ENCODE peak calls at places on chromosomes 3 and 15, in four cellular contexts. One of them, this sample, is unnamed.

GRCh38 chr3:58063424-58063823 is 55.2 kb downstream of the FLNB start:
- DNase-seq in foreskin fibroblast: peak
- DNase-seq in lower lobe of right lung: no peak
- DNase-seq in BJ: no peak
- DNase-seq in this sample: no peak

GRCh38 chr15:55226127-55226526 is 29.4 kb upstream of the RSL24D1 start:
- DNase-seq in foreskin fibroblast: no peak
- DNase-seq in lower lobe of right lung: no peak
- DNase-seq in BJ: no peak
- DNase-seq in this sample: no peak

GRCh38 chr3:55406666-55407425 is 80.3 kb downstream of the WNT5A start:
- DNase-seq in foreskin fibroblast: peak
- DNase-seq in lower lobe of right lung: no peak
- DNase-seq in BJ: peak
- DNase-seq in this sample: no peak

GRCh38 chr3:58082047-58082446 is 73.8 kb downstream of the FLNB start:
- DNase-seq in foreskin fibroblast: peak
- DNase-seq in lower lobe of right lung: no peak
- DNase-seq in BJ: no peak
- DNase-seq in this sample: peak

GRCh38 chr3:57929988-57930387 is 78.2 kb upstream of the FLNB start:
- DNase-seq in foreskin fibroblast: no peak
- DNase-seq in lower lobe of right lung: no peak
- DNase-seq in BJ: no peak
- DNase-seq in this sample: no peak

GRCh38 chr15:29312387-29312786 is 42.8 kb upstream of the NSMCE3 start:
- DNase-seq in foreskin fibroblast: peak
- DNase-seq in lower lobe of right lung: no peak
- DNase-seq in BJ: peak
- DNase-seq in this sample: peak

GRCh38 chr15:23570466-23570865 is 5.0 kb downstream of the MKRN3 start:
- DNase-seq in foreskin fibroblast: no peak
- DNase-seq in lower lobe of right lung: no peak
- DNase-seq in BJ: no peak
- DNase-seq in this sample: no peak

GRCh38 chr3:1632128-1632527 is 466.5 kb upstream of the CNTN4 start:
- DNase-seq in foreskin fibroblast: no peak
- DNase-seq in lower lobe of right lung: no peak
- DNase-seq in BJ: no peak
- DNase-seq in this sample: no peak

GRCh38 chr3:129429597-129429996 is 1.2 kb upstream of the EFCAB12 start:
- DNase-seq in foreskin fibroblast: no peak
- DNase-seq in lower lobe of right lung: no peak
- DNase-seq in BJ: no peak
- DNase-seq in this sample: no peak

GRCh38 chr3:106341090-106341489 is 472.3 kb upstream of the CBLB start:
- DNase-seq in foreskin fibroblast: peak
- DNase-seq in lower lobe of right lung: no peak
- DNase-seq in BJ: no peak
- DNase-seq in this sample: no peak

GRCh38 chr15:100531823-100532222 is 3.1 kb upstream of the CERS3 start:
- DNase-seq in foreskin fibroblast: no peak
- DNase-seq in lower lobe of right lung: no peak
- DNase-seq in BJ: no peak
- DNase-seq in this sample: no peak

GRCh38 chr3:130896101-130896500 is 2.2 kb downstream of the ATP2C1 start:
- DNase-seq in foreskin fibroblast: no peak
- DNase-seq in lower lobe of right lung: no peak
- DNase-seq in BJ: no peak
- DNase-seq in this sample: no peak

GRCh38 chr15:68207176-68207935 is 2.2 kb upstream of the CALML4 start:
- DNase-seq in foreskin fibroblast: no peak
- DNase-seq in lower lobe of right lung: no peak
- DNase-seq in BJ: no peak
- DNase-seq in this sample: no peak

GRCh38 chr3:127589600-127590281 is 792 bp downstream of the TPRA1 start:
- DNase-seq in foreskin fibroblast: no peak
- DNase-seq in lower lobe of right lung: peak
- DNase-seq in BJ: no peak
- DNase-seq in this sample: no peak

GRCh38 chr15:64288999-64289398 is 67.0 kb downstream of the CSNK1G1 start:
- DNase-seq in foreskin fibroblast: no peak
- DNase-seq in lower lobe of right lung: peak
- DNase-seq in BJ: no peak
- DNase-seq in this sample: no peak

GRCh38 chr3:104960579-104960978 is 406.1 kb upstream of the ALCAM start:
- DNase-seq in foreskin fibroblast: no peak
- DNase-seq in lower lobe of right lung: no peak
- DNase-seq in BJ: no peak
- DNase-seq in this sample: no peak

GRCh38 chr15:78207641-78208340 is 26.6 kb downstream of the ACSBG1 start:
- DNase-seq in foreskin fibroblast: no peak
- DNase-seq in lower lobe of right lung: no peak
- DNase-seq in BJ: no peak
- DNase-seq in this sample: no peak

GRCh38 chr15:80801891-80802680 is 22.9 kb downstream of the CEMIP start:
- DNase-seq in foreskin fibroblast: no peak
- DNase-seq in lower lobe of right lung: no peak
- DNase-seq in BJ: no peak
- DNase-seq in this sample: no peak

GRCh38 chr3:171172070-171172469 is 145.6 kb upstream of the SLC2A2 start:
- DNase-seq in foreskin fibroblast: no peak
- DNase-seq in lower lobe of right lung: no peak
- DNase-seq in BJ: no peak
- DNase-seq in this sample: no peak

GRCh38 chr3:45100998-45101407 is 45.2 kb downstream of the CDCP1 start:
- DNase-seq in foreskin fibroblast: peak
- DNase-seq in lower lobe of right lung: no peak
- DNase-seq in BJ: no peak
- DNase-seq in this sample: no peak

GRCh38 chr3:4421121-4421520 is 45.9 kb downstream of the SUMF1 start:
- DNase-seq in foreskin fibroblast: peak
- DNase-seq in lower lobe of right lung: no peak
- DNase-seq in BJ: no peak
- DNase-seq in this sample: no peak

GRCh38 chr3:10918011-10918410 is 74.5 kb upstream of the SLC6A1 start:
- DNase-seq in foreskin fibroblast: no peak
- DNase-seq in lower lobe of right lung: no peak
- DNase-seq in BJ: no peak
- DNase-seq in this sample: no peak

GRCh38 chr15:41894251-41894790 is 468 bp upstream of the SPTBN5 start:
- DNase-seq in foreskin fibroblast: no peak
- DNase-seq in lower lobe of right lung: no peak
- DNase-seq in BJ: no peak
- DNase-seq in this sample: no peak

GRCh38 chr3:17144665-17144993 is 259.9 kb downstream of the PLCL2 start:
- DNase-seq in foreskin fibroblast: no peak
- DNase-seq in lower lobe of right lung: no peak
- DNase-seq in BJ: no peak
- DNase-seq in this sample: no peak

GRCh38 chr3:173622156-173622555 is 224.6 kb downstream of the NLGN1 start:
- DNase-seq in foreskin fibroblast: peak
- DNase-seq in lower lobe of right lung: no peak
- DNase-seq in BJ: peak
- DNase-seq in this sample: no peak

GRCh38 chr3:18477620-18478019 is 52.5 kb upstream of the SATB1 start:
- DNase-seq in foreskin fibroblast: no peak
- DNase-seq in lower lobe of right lung: no peak
- DNase-seq in BJ: no peak
- DNase-seq in this sample: no peak

GRCh38 chr15:34993877-34994276 is 5.8 kb upstream of the ZNF770 start:
- DNase-seq in foreskin fibroblast: no peak
- DNase-seq in lower lobe of right lung: no peak
- DNase-seq in BJ: no peak
- DNase-seq in this sample: no peak

GRCh38 chr3:101042996-101043686 is 49.9 kb upstream of the ABI3BP start:
- DNase-seq in foreskin fibroblast: peak
- DNase-seq in lower lobe of right lung: no peak
- DNase-seq in BJ: no peak
- DNase-seq in this sample: no peak

GRCh38 chr3:186760141-186760813 is 23.1 kb upstream of the EIF4A2 start:
- DNase-seq in foreskin fibroblast: no peak
- DNase-seq in lower lobe of right lung: no peak
- DNase-seq in BJ: no peak
- DNase-seq in this sample: no peak

GRCh38 chr3:43238801-43239200 is 47.5 kb upstream of the SNRK start:
- DNase-seq in foreskin fibroblast: no peak
- DNase-seq in lower lobe of right lung: no peak
- DNase-seq in BJ: no peak
- DNase-seq in this sample: no peak

GRCh38 chr3:23629181-23629893 is 176.4 kb upstream of the UBE2E1 start:
- DNase-seq in foreskin fibroblast: no peak
- DNase-seq in lower lobe of right lung: no peak
- DNase-seq in BJ: no peak
- DNase-seq in this sample: no peak

GRCh38 chr15:70762469-70763119 is 764 bp downstream of the UACA start:
- DNase-seq in foreskin fibroblast: peak
- DNase-seq in lower lobe of right lung: peak
- DNase-seq in BJ: no peak
- DNase-seq in this sample: no peak

GRCh38 chr3:178325330-178325729 is 210.9 kb upstream of the KCNMB2 start:
- DNase-seq in foreskin fibroblast: no peak
- DNase-seq in lower lobe of right lung: no peak
- DNase-seq in BJ: peak
- DNase-seq in this sample: peak
- TF ChIP-seq CTCF in foreskin fibroblast: peak
- TF ChIP-seq CTCF in lower lobe of right lung: peak
- TF ChIP-seq CTCF in BJ: peak
- TF ChIP-seq CTCF in this sample: peak

GRCh38 chr15:97804950-97805349 is 155.6 kb upstream of the ARRDC4 start:
- DNase-seq in foreskin fibroblast: no peak
- DNase-seq in lower lobe of right lung: no peak
- DNase-seq in BJ: no peak
- DNase-seq in this sample: no peak
- TF ChIP-seq CTCF in foreskin fibroblast: no peak
- TF ChIP-seq CTCF in lower lobe of right lung: no peak
- TF ChIP-seq CTCF in BJ: no peak
- TF ChIP-seq CTCF in this sample: no peak

DNA sequence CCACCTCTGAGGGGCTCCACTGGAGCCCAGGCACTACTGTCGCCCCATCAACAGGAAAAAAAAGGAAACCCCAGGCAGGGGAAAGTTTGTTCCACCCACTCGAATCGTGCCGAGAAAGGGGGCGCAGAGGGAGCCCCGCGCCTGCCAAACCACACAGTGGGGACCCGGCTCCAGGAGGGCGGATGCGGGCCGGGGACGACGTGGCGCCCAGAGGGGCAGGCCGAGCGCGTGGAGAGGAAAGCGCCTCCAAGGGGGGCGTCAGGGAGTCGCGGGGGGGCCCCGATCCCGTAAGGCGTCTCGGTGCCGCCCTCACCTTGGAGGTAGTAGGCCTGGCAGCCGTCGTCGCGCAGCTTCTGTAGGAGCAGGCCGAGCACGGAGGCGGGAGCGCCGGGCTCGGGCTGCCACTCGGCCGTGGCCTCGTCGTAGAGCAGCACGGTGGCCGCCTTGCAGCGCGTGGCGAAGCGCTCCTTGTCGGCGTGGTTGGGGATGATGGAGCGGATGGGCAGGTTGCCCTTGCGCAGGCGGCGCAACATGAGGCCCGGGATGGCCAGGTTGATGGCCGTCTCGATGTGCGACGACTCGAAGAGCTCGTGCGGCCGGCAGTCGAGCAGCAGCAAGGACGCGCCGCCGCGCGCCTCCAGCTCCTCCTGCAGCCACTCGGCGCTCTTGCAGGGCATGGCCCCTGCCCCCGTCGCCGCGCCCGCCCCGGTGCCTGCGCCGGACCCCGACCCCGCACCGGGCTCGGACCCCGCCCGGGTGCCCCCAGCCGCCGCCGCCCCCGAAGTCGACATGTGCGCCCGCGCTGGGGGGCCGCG is 627 bp downstream of the DUSP7 start:
- DNase-seq in foreskin fibroblast: peak
- DNase-seq in lower lobe of right lung: peak
- DNase-seq in BJ: no peak
- DNase-seq in this sample: no peak
- TF ChIP-seq CTCF in foreskin fibroblast: no peak
- TF ChIP-seq CTCF in lower lobe of right lung: no peak
- TF ChIP-seq CTCF in BJ: peak
- TF ChIP-seq CTCF in this sample: peak

DNA sequence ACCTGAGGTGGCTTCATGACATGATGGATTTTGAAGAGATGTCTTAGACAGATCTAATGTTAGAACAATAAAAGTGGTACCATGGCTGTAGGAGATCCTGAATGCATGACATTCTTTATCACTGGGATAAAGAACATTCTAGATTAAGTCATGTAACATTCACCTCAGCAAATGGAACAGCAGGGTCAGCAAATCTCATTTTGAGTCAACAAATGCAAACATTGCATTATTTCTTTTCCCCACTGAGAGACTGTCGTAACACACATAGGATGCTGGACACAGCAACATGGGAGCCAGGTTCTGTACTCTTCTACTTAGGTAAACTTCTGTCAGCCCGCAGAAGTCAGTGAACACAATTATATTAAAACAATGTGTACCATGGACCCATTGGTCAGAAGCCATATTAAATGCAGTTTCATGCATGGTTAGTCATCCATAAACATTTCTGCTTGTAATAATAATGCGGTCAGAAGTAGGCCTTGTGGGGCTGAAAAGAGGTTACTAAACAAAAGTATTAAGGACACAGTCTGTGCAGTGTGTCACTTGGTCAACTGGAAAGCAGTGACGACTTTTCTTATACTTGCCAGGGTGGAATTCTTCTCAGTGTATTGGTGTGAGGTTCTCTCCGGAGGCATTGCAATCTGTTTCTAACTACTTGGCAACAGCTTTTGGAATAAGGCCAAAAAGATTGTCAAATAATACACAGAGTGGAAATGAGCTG is 46.6 kb downstream of the CHL1 start:
- DNase-seq in foreskin fibroblast: no peak
- DNase-seq in lower lobe of right lung: no peak
- DNase-seq in BJ: no peak
- DNase-seq in this sample: peak
- TF ChIP-seq CTCF in foreskin fibroblast: no peak
- TF ChIP-seq CTCF in lower lobe of right lung: no peak
- TF ChIP-seq CTCF in BJ: no peak
- TF ChIP-seq CTCF in this sample: no peak

GRCh38 chr3:39154323-39155021 is 1.1 kb upstream of the CSRNP1 start:
- DNase-seq in foreskin fibroblast: no peak
- DNase-seq in lower lobe of right lung: no peak
- DNase-seq in BJ: no peak
- DNase-seq in this sample: no peak
- TF ChIP-seq CTCF in foreskin fibroblast: no peak
- TF ChIP-seq CTCF in lower lobe of right lung: no peak
- TF ChIP-seq CTCF in BJ: no peak
- TF ChIP-seq CTCF in this sample: no peak

DNA sequence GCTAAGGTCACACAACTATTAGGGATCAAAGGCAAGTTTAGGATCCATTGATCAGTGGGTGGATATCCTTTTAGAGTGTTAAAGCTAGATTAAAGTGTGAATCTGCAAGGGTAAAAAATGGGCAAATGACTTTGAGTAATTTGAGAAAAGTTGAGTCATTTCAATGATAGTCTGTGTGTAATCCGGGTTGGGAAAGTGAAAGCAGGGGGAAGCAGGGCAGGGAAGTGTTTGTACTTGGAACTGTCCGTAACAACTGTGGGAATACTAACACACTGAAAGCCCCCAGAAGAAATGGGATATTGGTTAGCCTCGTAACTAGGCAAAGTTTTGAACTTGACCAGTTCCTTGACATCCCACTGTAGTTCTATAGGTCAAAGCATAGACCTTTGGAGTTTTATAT is 187.2 kb upstream of the SLITRK3 start:
- DNase-seq in foreskin fibroblast: no peak
- DNase-seq in lower lobe of right lung: no peak
- DNase-seq in BJ: no peak
- DNase-seq in this sample: no peak
- TF ChIP-seq CTCF in foreskin fibroblast: no peak
- TF ChIP-seq CTCF in lower lobe of right lung: no peak
- TF ChIP-seq CTCF in BJ: no peak
- TF ChIP-seq CTCF in this sample: no peak